ENCODE peak calls at places on chromosomes 13 and 19, in eight cellular contexts. One of them, this sample, is unnamed.

GRCh38 chr13:38530492-38530891 is 156.4 kb upstream of the FREM2 start:
- DNase-seq in gastrocnemius medialis: no peak
- DNase-seq in endodermal cell: no peak
- DNase-seq in DND-41: no peak
- DNase-seq in upper lobe of left lung: no peak
- DNase-seq in spleen: no peak
- DNase-seq in lower leg skin: no peak
- DNase-seq in left ventricle myocardium inferior: no peak
- DNase-seq in this sample: no peak

GRCh38 chr19:51901860-51902259 is 3.0 kb downstream of the ZNF649 start:
- DNase-seq in gastrocnemius medialis: no peak
- DNase-seq in endodermal cell: no peak
- DNase-seq in DND-41: no peak
- DNase-seq in upper lobe of left lung: no peak
- DNase-seq in spleen: no peak
- DNase-seq in lower leg skin: no peak
- DNase-seq in left ventricle myocardium inferior: no peak
- DNase-seq in this sample: no peak

GRCh38 chr19:2602391-2603181 is 99.9 kb downstream of the GNG7 start:
- DNase-seq in gastrocnemius medialis: peak; percentile 60
- DNase-seq in endodermal cell: peak; percentile 92
- DNase-seq in DND-41: no peak
- DNase-seq in upper lobe of left lung: peak; percentile 77
- DNase-seq in spleen: peak; percentile 76
- DNase-seq in lower leg skin: peak; percentile 85
- DNase-seq in left ventricle myocardium inferior: peak; percentile 87
- DNase-seq in this sample: peak; percentile 87

GRCh38 chr19:49151339-49152217 is 3.6 kb downstream of the HRC start:
- DNase-seq in gastrocnemius medialis: peak; percentile 94
- DNase-seq in endodermal cell: peak; percentile 99
- DNase-seq in DND-41: peak; percentile 30
- DNase-seq in upper lobe of left lung: peak; percentile 93
- DNase-seq in spleen: no peak
- DNase-seq in lower leg skin: peak; percentile 88
- DNase-seq in left ventricle myocardium inferior: peak; percentile 56
- DNase-seq in this sample: peak; percentile 93

GRCh38 chr13:94712287-94712811 is at the start of gene SOX21:
- DNase-seq in gastrocnemius medialis: no peak
- DNase-seq in endodermal cell: peak; percentile 78
- DNase-seq in DND-41: no peak
- DNase-seq in upper lobe of left lung: no peak
- DNase-seq in spleen: no peak
- DNase-seq in lower leg skin: peak; percentile 44
- DNase-seq in left ventricle myocardium inferior: no peak
- DNase-seq in this sample: no peak

GRCh38 chr19:14553939-14554243 is 18.0 kb downstream of the NDUFB7 start:
- DNase-seq in gastrocnemius medialis: no peak
- DNase-seq in endodermal cell: no peak
- DNase-seq in DND-41: no peak
- DNase-seq in upper lobe of left lung: no peak
- DNase-seq in spleen: no peak
- DNase-seq in lower leg skin: no peak
- DNase-seq in left ventricle myocardium inferior: no peak
- DNase-seq in this sample: no peak

GRCh38 chr19:17496337-17496997 is 15.0 kb upstream of the PGLS start:
- DNase-seq in gastrocnemius medialis: peak; percentile 61
- DNase-seq in endodermal cell: peak; percentile 96
- DNase-seq in DND-41: peak; percentile 80
- DNase-seq in upper lobe of left lung: peak; percentile 86
- DNase-seq in spleen: peak; percentile 95
- DNase-seq in lower leg skin: no peak
- DNase-seq in left ventricle myocardium inferior: peak; percentile 63
- DNase-seq in this sample: peak; percentile 90

GRCh38 chr19:41977916-41978315 is 16.1 kb downstream of the ATP1A3 start:
- DNase-seq in gastrocnemius medialis: no peak
- DNase-seq in endodermal cell: no peak
- DNase-seq in DND-41: no peak
- DNase-seq in upper lobe of left lung: peak; percentile 79
- DNase-seq in spleen: no peak
- DNase-seq in lower leg skin: no peak
- DNase-seq in left ventricle myocardium inferior: no peak
- DNase-seq in this sample: no peak

GRCh38 chr13:28526876-28527275 is 31.9 kb upstream of the FLT1 start:
- DNase-seq in gastrocnemius medialis: no peak
- DNase-seq in endodermal cell: no peak
- DNase-seq in DND-41: no peak
- DNase-seq in upper lobe of left lung: no peak
- DNase-seq in spleen: no peak
- DNase-seq in lower leg skin: no peak
- DNase-seq in left ventricle myocardium inferior: no peak
- DNase-seq in this sample: no peak

GRCh38 chr19:18340237-18340989 is at the start of gene PGPEP1:
- DNase-seq in gastrocnemius medialis: peak; percentile 74
- DNase-seq in endodermal cell: peak; percentile 92
- DNase-seq in DND-41: peak; percentile 50
- DNase-seq in upper lobe of left lung: peak; percentile 97
- DNase-seq in spleen: peak; percentile 90
- DNase-seq in lower leg skin: no peak
- DNase-seq in left ventricle myocardium inferior: peak; percentile 83
- DNase-seq in this sample: peak; percentile 84

GRCh38 chr13:32045963-32046785 is 14.6 kb downstream of the FRY start:
- DNase-seq in gastrocnemius medialis: no peak
- DNase-seq in endodermal cell: no peak
- DNase-seq in DND-41: peak; percentile 29
- DNase-seq in upper lobe of left lung: no peak
- DNase-seq in spleen: no peak
- DNase-seq in lower leg skin: peak; percentile 40
- DNase-seq in left ventricle myocardium inferior: no peak
- DNase-seq in this sample: no peak

GRCh38 chr19:6087074-6087506 is 23.2 kb downstream of the RFX2 start:
- DNase-seq in gastrocnemius medialis: no peak
- DNase-seq in endodermal cell: peak; percentile 69
- DNase-seq in DND-41: peak; percentile 70
- DNase-seq in upper lobe of left lung: no peak
- DNase-seq in spleen: no peak
- DNase-seq in lower leg skin: no peak
- DNase-seq in left ventricle myocardium inferior: no peak
- DNase-seq in this sample: no peak

GRCh38 chr13:25462301-25463125 is 90.7 kb downstream of the ATP8A2 start:
- DNase-seq in gastrocnemius medialis: no peak
- DNase-seq in endodermal cell: no peak
- DNase-seq in DND-41: no peak
- DNase-seq in upper lobe of left lung: no peak
- DNase-seq in spleen: no peak
- DNase-seq in lower leg skin: no peak
- DNase-seq in left ventricle myocardium inferior: no peak
- DNase-seq in this sample: no peak

GRCh38 chr13:90683711-90684131 is 663.8 kb upstream of the MIR17HG start:
- DNase-seq in gastrocnemius medialis: no peak
- DNase-seq in endodermal cell: no peak
- DNase-seq in DND-41: no peak
- DNase-seq in upper lobe of left lung: no peak
- DNase-seq in spleen: no peak
- DNase-seq in lower leg skin: no peak
- DNase-seq in left ventricle myocardium inferior: no peak
- DNase-seq in this sample: no peak

GRCh38 chr13:104006625-104007061 is 940.4 kb upstream of the SLC10A2 start:
- DNase-seq in gastrocnemius medialis: no peak
- DNase-seq in endodermal cell: no peak
- DNase-seq in DND-41: no peak
- DNase-seq in upper lobe of left lung: no peak
- DNase-seq in spleen: no peak
- DNase-seq in lower leg skin: no peak
- DNase-seq in left ventricle myocardium inferior: no peak
- DNase-seq in this sample: no peak

GRCh38 chr13:101291216-101291615 is 125.1 kb downstream of the NALCN start:
- DNase-seq in gastrocnemius medialis: no peak
- DNase-seq in endodermal cell: no peak
- DNase-seq in DND-41: no peak
- DNase-seq in upper lobe of left lung: no peak
- DNase-seq in spleen: no peak
- DNase-seq in lower leg skin: no peak
- DNase-seq in left ventricle myocardium inferior: no peak
- DNase-seq in this sample: no peak

GRCh38 chr19:18373892-18374629 is 11.9 kb upstream of the GDF15 start:
- DNase-seq in gastrocnemius medialis: peak; percentile 94
- DNase-seq in endodermal cell: peak; percentile 99
- DNase-seq in DND-41: peak; percentile 82
- DNase-seq in upper lobe of left lung: peak; percentile 87
- DNase-seq in spleen: peak; percentile 96
- DNase-seq in lower leg skin: peak; percentile 94
- DNase-seq in left ventricle myocardium inferior: peak; percentile 90
- DNase-seq in this sample: peak; percentile 94

GRCh38 chr13:76882431-76882830 is 3.8 kb downstream of the KCTD12 start:
- DNase-seq in gastrocnemius medialis: peak; percentile 52
- DNase-seq in endodermal cell: no peak
- DNase-seq in DND-41: no peak
- DNase-seq in upper lobe of left lung: no peak
- DNase-seq in spleen: no peak
- DNase-seq in lower leg skin: peak; percentile 58
- DNase-seq in left ventricle myocardium inferior: no peak
- DNase-seq in this sample: no peak
- H3K4me3 ChIP-seq in gastrocnemius medialis: peak overlapping the region; percentile 78
- H3K4me3 ChIP-seq in endodermal cell: no peak overlapping the region
- H3K4me3 ChIP-seq in DND-41: no peak overlapping the region
- H3K4me3 ChIP-seq in upper lobe of left lung: peak overlapping the region; percentile 70
- H3K4me3 ChIP-seq in spleen: peak overlapping the region; percentile 76
- H3K4me3 ChIP-seq in lower leg skin: no peak overlapping the region
- H3K4me3 ChIP-seq in left ventricle myocardium inferior: peak overlapping the region; percentile 94
- H3K4me3 ChIP-seq in this sample: peak overlapping the region; percentile 79

DNA sequence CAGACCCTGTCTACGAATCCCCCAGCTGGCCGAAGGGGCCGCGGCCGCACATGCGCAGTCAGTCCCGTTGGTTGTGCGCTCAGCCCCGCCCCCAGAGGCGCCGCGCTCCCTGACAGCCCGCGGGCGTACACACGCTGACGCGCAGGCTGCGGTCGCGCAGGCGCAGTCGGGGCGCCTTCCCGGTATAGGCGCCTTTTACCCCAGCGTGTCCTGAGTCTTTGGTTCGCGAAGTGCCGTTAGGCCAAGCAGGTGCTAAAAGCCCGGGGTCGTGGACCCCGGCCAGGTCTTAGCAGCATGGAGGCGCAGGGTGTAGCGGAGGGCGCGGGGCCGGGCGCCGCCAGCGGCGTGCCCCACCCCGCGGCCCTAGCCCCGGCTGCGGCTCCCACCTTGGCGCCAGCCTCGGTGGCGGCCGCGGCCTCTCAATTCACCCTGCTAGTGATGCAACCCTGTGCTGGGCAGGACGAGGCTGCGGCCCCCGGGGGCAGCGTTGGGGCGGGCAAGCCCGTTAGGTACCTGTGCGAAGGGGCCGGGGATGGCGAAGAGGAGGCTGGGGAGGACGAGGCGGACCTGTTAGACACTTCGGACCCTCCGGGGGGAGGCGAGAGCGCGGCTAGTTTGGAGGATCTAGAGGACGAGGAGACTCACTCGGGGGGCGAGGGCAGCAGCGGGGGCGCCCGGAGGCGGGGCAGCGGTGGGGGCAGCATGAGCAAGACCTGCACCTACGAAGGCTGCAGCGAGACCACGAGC is at the start of gene RFXAP:
- DNase-seq in gastrocnemius medialis: peak; percentile 85
- DNase-seq in endodermal cell: peak; percentile 97
- DNase-seq in DND-41: peak; percentile 89
- DNase-seq in upper lobe of left lung: peak; percentile 99
- DNase-seq in spleen: peak; percentile 98
- DNase-seq in lower leg skin: peak; percentile 68
- DNase-seq in left ventricle myocardium inferior: peak; percentile 90
- DNase-seq in this sample: peak; percentile 96
- TF ChIP-seq CTCF in gastrocnemius medialis: peak; percentile 30
- TF ChIP-seq CTCF in endodermal cell: no peak
- TF ChIP-seq CTCF in DND-41: no peak
- TF ChIP-seq CTCF in upper lobe of left lung: peak; percentile 22
- TF ChIP-seq CTCF in spleen: peak; percentile 32
- TF ChIP-seq CTCF in lower leg skin: no peak
- TF ChIP-seq CTCF in left ventricle myocardium inferior: peak; percentile 34
- TF ChIP-seq CTCF in this sample: no peak

DNA sequence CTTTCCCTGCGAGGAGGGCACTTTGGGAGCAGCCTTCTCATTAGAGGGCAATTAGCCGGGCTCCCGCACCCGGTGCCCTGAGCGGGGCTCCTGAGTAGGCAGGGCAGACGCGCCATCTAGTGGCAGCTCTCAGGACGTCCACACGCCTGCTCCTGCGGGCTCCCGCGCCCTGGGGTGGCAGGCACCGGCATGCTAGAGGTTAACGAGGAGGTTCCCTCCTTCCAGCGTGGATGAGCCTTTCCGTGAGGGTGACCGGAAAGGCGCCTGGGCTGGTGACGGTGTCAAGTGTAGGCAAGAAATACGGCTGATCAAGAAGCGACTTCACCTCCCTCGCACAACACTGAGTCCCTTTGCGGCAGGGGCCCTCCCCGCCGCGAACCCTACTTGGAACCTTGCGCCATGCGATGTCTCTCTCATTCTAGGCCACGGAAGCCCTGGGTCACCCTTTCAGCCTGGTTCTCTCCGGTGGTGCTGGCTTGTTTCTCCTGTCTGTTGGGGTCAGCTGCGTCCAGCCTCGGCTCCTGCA is 67.7 kb downstream of the ALOX5AP start:
- DNase-seq in gastrocnemius medialis: peak; percentile 78
- DNase-seq in endodermal cell: peak; percentile 95
- DNase-seq in DND-41: peak; percentile 85
- DNase-seq in upper lobe of left lung: peak; percentile 93
- DNase-seq in spleen: peak; percentile 96
- DNase-seq in lower leg skin: peak; percentile 83
- DNase-seq in left ventricle myocardium inferior: peak; percentile 86
- DNase-seq in this sample: peak; percentile 95
- H3K4me3 ChIP-seq in gastrocnemius medialis: peak overlapping the region; percentile 49
- H3K4me3 ChIP-seq in endodermal cell: no peak overlapping the region
- H3K4me3 ChIP-seq in DND-41: peak overlapping the region; percentile 23
- H3K4me3 ChIP-seq in upper lobe of left lung: peak overlapping the region; percentile 24
- H3K4me3 ChIP-seq in spleen: peak overlapping the region; percentile 34
- H3K4me3 ChIP-seq in lower leg skin: no peak overlapping the region
- H3K4me3 ChIP-seq in left ventricle myocardium inferior: peak overlapping the region; percentile 55
- H3K4me3 ChIP-seq in this sample: peak overlapping the region; percentile 58

DNA sequence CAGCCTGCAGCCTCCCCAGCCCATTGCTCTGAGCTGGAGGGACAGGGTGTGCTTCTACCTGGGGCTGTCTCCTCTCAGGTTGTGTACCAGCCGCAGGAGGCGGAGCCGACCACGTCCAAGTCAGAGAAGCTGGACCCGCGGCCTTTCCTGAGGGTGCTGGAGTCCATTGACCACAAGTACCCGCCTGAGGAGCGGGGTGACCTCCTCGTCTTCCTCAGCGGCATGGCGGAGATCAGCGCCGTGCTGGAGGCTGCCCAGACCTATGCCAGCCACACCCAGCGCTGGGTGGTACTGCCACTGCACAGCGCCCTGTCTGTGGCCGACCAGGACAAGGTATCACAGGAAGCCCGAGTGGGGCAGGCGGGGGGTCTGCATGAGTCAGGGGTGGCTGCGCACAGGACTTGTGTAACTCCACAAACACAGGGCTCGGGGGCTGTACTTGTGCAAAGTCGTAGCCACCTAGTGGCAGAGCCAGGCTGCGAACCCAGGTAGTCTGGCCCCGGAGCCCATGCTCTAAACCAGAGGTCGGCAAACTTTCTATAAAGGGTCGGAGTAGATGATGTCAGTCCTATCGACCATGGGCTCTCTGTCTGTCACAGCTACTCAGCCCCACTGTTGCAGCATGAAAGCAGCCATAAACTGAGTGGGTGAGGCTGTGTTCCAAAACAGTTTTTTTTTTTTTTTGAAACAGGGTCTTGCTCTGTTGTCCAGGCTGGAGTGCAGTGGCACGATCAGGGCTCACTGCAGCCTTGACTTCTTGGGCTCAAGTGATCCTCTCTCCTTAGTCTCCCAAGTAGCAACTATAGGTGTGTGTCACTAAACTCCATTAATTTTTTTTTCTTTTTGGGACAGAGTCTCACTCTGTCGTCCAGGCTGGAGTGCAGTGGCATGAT is 8.9 kb downstream of the DHX34 start:
- DNase-seq in gastrocnemius medialis: no peak
- DNase-seq in endodermal cell: peak; percentile 85
- DNase-seq in DND-41: peak; percentile 25
- DNase-seq in upper lobe of left lung: peak; percentile 54
- DNase-seq in spleen: no peak
- DNase-seq in lower leg skin: no peak
- DNase-seq in left ventricle myocardium inferior: no peak
- DNase-seq in this sample: no peak
- TF ChIP-seq CTCF in gastrocnemius medialis: no peak
- TF ChIP-seq CTCF in endodermal cell: peak; percentile 71
- TF ChIP-seq CTCF in DND-41: peak; percentile 48
- TF ChIP-seq CTCF in upper lobe of left lung: no peak
- TF ChIP-seq CTCF in spleen: no peak
- TF ChIP-seq CTCF in lower leg skin: no peak
- TF ChIP-seq CTCF in left ventricle myocardium inferior: no peak
- TF ChIP-seq CTCF in this sample: no peak